ENCODE peak calls at places on chromosomes 7 and 10, in seven cellular contexts. P is CD4-positive, alpha-beta memory T cell; N is SJSA1; U is NT2/D1; L is Panc1; B is pancreas; H is Peyer's patch. T is an unnamed sample. For H3K4me1, the result is how much of the 10 kb centered on the place peaks cover.

GRCh38 chr10:131676971-131677421 is 223.8 kb upstream of the PPP2R2D start:
- DNase-seq in P (no peak), N (no peak), U (peak), L (no peak), B (no peak), H (no peak), T (no peak)

GRCh38 chr7:128236924-128237586 is 4.0 kb upstream of the LEP start:
- DNase-seq in P (peak), N (no peak), U (no peak), L (peak), B (no peak), H (no peak), T (no peak)

GRCh38 chr10:612696-613095 is 76.8 kb downstream of the DIP2C start:
- DNase-seq in P (no peak), N (no peak), U (no peak), L (no peak), B (no peak), H (no peak), T (no peak)

GRCh38 chr7:42253316-42253715 is 16.3 kb upstream of the GLI3 start:
- DNase-seq in P (no peak), N (no peak), U (no peak), L (no peak), B (no peak), H (no peak), T (no peak)

GRCh38 chr7:157442993-157443831 is 106.4 kb downstream of the DNAJB6 start:
- DNase-seq in P (no peak), N (peak), U (no peak), L (no peak), B (no peak), H (no peak), T (no peak)

GRCh38 chr7:23475579-23475844 is 5.2 kb upstream of the IGF2BP3 start:
- DNase-seq in P (no peak), N (no peak), U (no peak), L (no peak), B (no peak), H (no peak), T (no peak)

GRCh38 chr7:38863609-38864291 is 45.2 kb downstream of the VPS41 start:
- DNase-seq in P (no peak), N (no peak), U (no peak), L (no peak), B (peak), H (no peak), T (no peak)

GRCh38 chr7:98116656-98117461 is 10.2 kb downstream of the LMTK2 start:
- DNase-seq in P (no peak), N (peak), U (no peak), L (no peak), B (no peak), H (no peak), T (no peak)

GRCh38 chr10:57338823-57339558 is 928.7 kb downstream of the IPMK start:
- DNase-seq in P (no peak), N (no peak), U (peak), L (peak), B (no peak), H (no peak), T (peak)

GRCh38 chr7:41188163-41189130 is 514.4 kb downstream of the INHBA start:
- DNase-seq in P (no peak), N (no peak), U (no peak), L (peak), B (no peak), H (no peak), T (no peak)

GRCh38 chr10:73601486-73601921 is 10.4 kb upstream of the USP54 start:
- DNase-seq in P (no peak), N (no peak), U (no peak), L (no peak), B (peak), H (no peak), T (no peak)

GRCh38 chr7:33185786-33186185 is 56.4 kb downstream of the BBS9 start:
- DNase-seq in P (peak), N (no peak), U (peak), L (peak), B (no peak), H (no peak), T (no peak)

GRCh38 chr7:4242706-4243105 is 439.4 kb upstream of the FOXK1 start:
- DNase-seq in P (no peak), N (no peak), U (no peak), L (no peak), B (no peak), H (no peak), T (no peak)

GRCh38 chr10:4016214-4016740 is 231.3 kb upstream of the KLF6 start:
- DNase-seq in P (no peak), N (peak), U (no peak), L (no peak), B (no peak), H (no peak), T (no peak)

GRCh38 chr7:70334883-70335282 is 736.6 kb downstream of the AUTS2 start:
- DNase-seq in P (peak), N (no peak), U (no peak), L (no peak), B (no peak), H (no peak), T (no peak)

GRCh38 chr7:138500892-138501291 is 40.8 kb downstream of the TRIM24 start:
- DNase-seq in P (no peak), N (no peak), U (no peak), L (no peak), B (no peak), H (no peak), T (no peak)

GRCh38 chr7:29084832-29085231 is 61.5 kb downstream of the CPVL start:
- DNase-seq in P (no peak), N (no peak), U (no peak), L (no peak), B (no peak), H (no peak), T (no peak)

GRCh38 chr10:21720090-21720489 is 186.1 kb downstream of the MLLT10 start:
- DNase-seq in P (no peak), N (no peak), U (peak), L (no peak), B (no peak), H (no peak), T (no peak)

GRCh38 chr10:84593546-84593945 is 265.2 kb downstream of the CCSER2 start:
- DNase-seq in P (no peak), N (no peak), U (no peak), L (no peak), B (no peak), H (no peak), T (no peak)

GRCh38 chr10:137031-137430 is 1.8 kb downstream of the ZMYND11 start:
- DNase-seq in P (peak), N (peak), U (no peak), L (no peak), B (no peak), H (peak), T (no peak)

GRCh38 chr7:82317257-82317721 is 126.3 kb downstream of the CACNA2D1 start:
- DNase-seq in P (no peak), N (no peak), U (no peak), L (no peak), B (no peak), H (no peak), T (no peak)

GRCh38 chr10:33106767-33107166 is 148.7 kb upstream of the ITGB1 start:
- DNase-seq in P (no peak), N (no peak), U (no peak), L (no peak), B (no peak), H (no peak), T (no peak)

GRCh38 chr10:103888113-103888841 is 29.7 kb downstream of the STN1 start:
- DNase-seq in P (peak), N (peak), U (no peak), L (peak), B (peak), H (no peak), T (no peak)

GRCh38 chr10:59719374-59719773 is 9.7 kb upstream of the SLC16A9 start:
- DNase-seq in P (no peak), N (no peak), U (no peak), L (no peak), B (no peak), H (no peak), T (no peak)

GRCh38 chr10:48504141-48504885 is 100.6 kb downstream of the ARHGAP22 start:
- DNase-seq in P (no peak), N (peak), U (no peak), L (no peak), B (no peak), H (no peak), T (no peak)

GRCh38 chr7:121278120-121279021 is 50.4 kb upstream of the WNT16 start:
- DNase-seq in P (no peak), N (no peak), U (peak), L (no peak), B (no peak), H (no peak), T (no peak)

GRCh38 chr7:20172736-20173334 is 44.3 kb downstream of the MACC1 start:
- DNase-seq in P (no peak), N (peak), U (peak), L (peak), B (no peak), H (peak), T (peak)

GRCh38 chr10:58909881-58910280 is 266.6 kb upstream of the PHYHIPL start:
- DNase-seq in P (no peak), N (no peak), U (no peak), L (no peak), B (no peak), H (no peak), T (no peak)

GRCh38 chr7:105298439-105298894 is 90.3 kb downstream of the SRPK2 start:
- DNase-seq in P (peak), N (no peak), U (peak), L (no peak), B (no peak), H (no peak), T (no peak)

GRCh38 chr7:34904987-34905386 is 132.3 kb downstream of the DPY19L1 start:
- DNase-seq in P (no peak), N (no peak), U (no peak), L (no peak), B (no peak), H (no peak), T (no peak)

GRCh38 chr10:123240250-123240649 is 86.0 kb downstream of the BUB3 start:
- DNase-seq in P (no peak), N (no peak), U (no peak), L (no peak), B (no peak), H (no peak), T (no peak)

GRCh38 chr7:71206183-71206582 is 74.2 kb downstream of the GALNT17 start:
- DNase-seq in P (no peak), N (no peak), U (no peak), L (no peak), B (no peak), H (no peak), T (no peak)

GRCh38 chr7:50706469-50706937 is 76.2 kb downstream of the GRB10 start:
- DNase-seq in P (no peak), N (no peak), U (no peak), L (no peak), B (no peak), H (no peak), T (no peak)

GRCh38 chr10:102624751-102625330 is 19.4 kb upstream of the TRIM8 start:
- DNase-seq in P (no peak), N (peak), U (no peak), L (no peak), B (no peak), H (no peak), T (no peak)
- H3K4me1 ChIP-seq in P (under half), N (half or more), U (under half), L (under half), B (under half), H (under half), T (under half)

DNA sequence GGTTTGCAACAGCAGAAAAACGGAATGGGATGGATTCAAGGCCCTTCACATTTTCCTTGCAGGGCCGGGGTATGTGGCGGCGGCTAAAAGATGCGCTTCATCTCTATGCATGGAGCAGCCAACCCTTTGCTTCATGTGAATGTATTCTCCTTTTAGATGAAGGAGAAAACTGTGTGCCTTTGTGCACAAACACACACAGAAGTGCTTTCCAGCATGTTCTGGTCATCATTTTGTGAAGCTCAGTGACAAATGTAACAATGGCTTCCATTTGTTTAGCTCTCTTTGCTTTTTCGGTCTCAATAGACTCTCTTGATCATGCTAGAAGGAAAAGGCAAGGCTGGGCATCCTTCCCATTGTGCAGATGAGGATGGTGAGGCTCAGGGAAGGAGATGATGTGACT is 161.7 kb upstream of the MKI67 start:
- DNase-seq in P (no peak), N (no peak), U (no peak), L (no peak), B (no peak), H (no peak), T (no peak)
- H3K4me1 ChIP-seq in P (under half), N (under half), U (under half), L (under half), B (under half), H (under half), T (under half)

GRCh38 chr10:72079356-72079755 is 9.0 kb downstream of the SPOCK2 start:
- DNase-seq in P (peak), N (no peak), U (no peak), L (no peak), B (no peak), H (peak), T (no peak)
- H3K4me1 ChIP-seq in P (half or more), N (under half), U (under half), L (under half), B (under half), H (under half), T (under half)

GRCh38 chr10:79354141-79354540 is 6.9 kb downstream of the PPIF start:
- DNase-seq in P (no peak), N (no peak), U (no peak), L (no peak), B (no peak), H (no peak), T (no peak)

GRCh38 chr10:79352035-79352595 is 4.8 kb downstream of the PPIF start:
- DNase-seq in P (no peak), N (peak), U (no peak), L (no peak), B (no peak), H (no peak), T (no peak)

GRCh38 chr10:79354615-79355014 is 7.3 kb downstream of the PPIF start:
- DNase-seq in P (no peak), N (no peak), U (no peak), L (no peak), B (no peak), H (no peak), T (no peak)

GRCh38 chr10:79353726-79354125 is 6.5 kb downstream of the PPIF start:
- DNase-seq in P (no peak), N (peak), U (no peak), L (no peak), B (no peak), H (no peak), T (no peak)

DNA sequence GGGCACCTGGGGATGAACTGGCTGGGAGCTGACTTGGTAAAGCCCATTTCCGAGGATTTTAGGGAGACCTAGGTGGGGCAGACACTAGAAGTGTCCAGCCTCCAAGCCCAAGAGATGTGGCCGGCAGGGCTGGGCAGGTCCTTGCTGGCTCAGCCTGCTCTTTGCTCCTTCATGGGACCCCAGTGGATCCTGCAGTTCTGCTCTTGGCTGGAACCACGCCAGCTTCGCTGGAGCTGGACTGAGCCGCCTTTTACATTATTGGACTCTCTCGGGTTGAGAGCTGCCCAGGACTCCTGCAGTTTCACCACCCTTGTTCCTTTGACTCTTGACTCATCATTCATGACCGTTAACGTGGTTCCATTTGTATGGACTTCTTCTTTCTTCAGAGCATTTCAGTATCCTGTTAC is 5.7 kb downstream of the PPIF start:
- DNase-seq in P (no peak), N (peak), U (no peak), L (no peak), B (peak), H (no peak), T (no peak)
- H3K4me1 ChIP-seq in P (under half), N (under half), U (under half), L (under half), B (under half), H (under half), T (under half)

DNA sequence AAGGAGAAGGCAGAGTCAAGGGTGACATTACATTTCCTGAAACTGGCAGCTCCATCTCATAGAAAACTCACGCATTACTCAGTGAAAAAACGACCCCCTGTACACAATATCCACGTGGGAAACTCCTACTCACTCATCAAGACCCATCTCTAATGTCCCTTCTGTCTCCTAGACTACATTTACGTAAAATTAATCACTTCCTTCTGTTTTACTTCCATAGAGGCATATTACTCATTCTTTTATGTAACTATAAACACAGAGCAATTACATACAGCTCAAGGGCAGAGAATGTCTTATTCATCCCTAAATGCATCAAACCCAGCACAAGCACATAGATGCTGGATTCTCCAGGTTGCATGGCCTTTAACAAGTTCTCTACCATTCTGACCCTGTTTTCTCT is 281.8 kb downstream of the KCNMA1 start:
- DNase-seq in P (no peak), N (no peak), U (no peak), L (peak), B (no peak), H (no peak), T (no peak)
- H3K4me1 ChIP-seq in P (under half), N (half or more), U (under half), L (under half), B (under half), H (under half), T (under half)

GRCh38 chr7:108289852-108290251 is 159.7 kb upstream of the LAMB4 start:
- DNase-seq in P (no peak), N (no peak), U (no peak), L (no peak), B (no peak), H (no peak), T (no peak)

GRCh38 chr7:108291791-108292440 is 161.8 kb upstream of the LAMB4 start:
- DNase-seq in P (no peak), N (no peak), U (no peak), L (no peak), B (no peak), H (no peak), T (no peak)

GRCh38 chr7:108290344-108291134 is 160.4 kb upstream of the LAMB4 start:
- DNase-seq in P (no peak), N (no peak), U (no peak), L (no peak), B (no peak), H (no peak), T (no peak)

GRCh38 chr7:108292541-108292940 is 162.4 kb upstream of the LAMB4 start:
- DNase-seq in P (no peak), N (no peak), U (no peak), L (no peak), B (no peak), H (no peak), T (no peak)

GRCh38 chr7:108291135-108291508 is 161.0 kb upstream of the LAMB4 start:
- DNase-seq in P (no peak), N (no peak), U (no peak), L (no peak), B (no peak), H (no peak), T (no peak)
- H3K4me1 ChIP-seq in P (under half), N (under half), U (under half), L (under half), B (under half), H (under half), T (under half)

GRCh38 chr10:124647421-124648130 is 96.6 kb downstream of the FAM53B start:
- DNase-seq in P (peak), N (peak), U (no peak), L (no peak), B (no peak), H (peak), T (no peak)

GRCh38 chr10:124644771-124645170 is 99.4 kb downstream of the FAM53B start:
- DNase-seq in P (no peak), N (no peak), U (no peak), L (no peak), B (no peak), H (no peak), T (no peak)

GRCh38 chr10:124644281-124644680 is 99.9 kb downstream of the FAM53B start:
- DNase-seq in P (no peak), N (no peak), U (no peak), L (no peak), B (no peak), H (no peak), T (no peak)

GRCh38 chr10:124646483-124647352 is 97.5 kb downstream of the FAM53B start:
- DNase-seq in P (no peak), N (no peak), U (no peak), L (no peak), B (no peak), H (no peak), T (no peak)

GRCh38 chr10:124645496-124646095 is 98.6 kb downstream of the FAM53B start:
- DNase-seq in P (no peak), N (no peak), U (no peak), L (no peak), B (no peak), H (no peak), T (no peak)
- H3K4me1 ChIP-seq in P (half or more), N (under half), U (under half), L (under half), B (under half), H (half or more), T (under half)

T was measured in iPS DF 6.9.